ENCODE peak calls at places on chromosomes 5 and 9, in six cellular contexts. S is nephron progenitor cell, F is GM13977, P is PC-3, K is fibroblast of pulmonary artery, E is psoas muscle. Y is an unnamed sample.

GRCh38 chr5:58410441-58410840 is 49.4 kb downstream of the PLK2 start:
- DNase-seq in F (no peak), K (peak), S (no peak), E (no peak), P (peak), Y (peak)

GRCh38 chr9:74025402-74025894 is 471.7 kb upstream of the RORB start:
- DNase-seq in K (peak), S (no peak), F (no peak), P (peak), E (no peak), Y (peak)

GRCh38 chr5:103402861-103403260 is 144.3 kb downstream of the MACIR start:
- DNase-seq in S (no peak), F (no peak), E (no peak), K (no peak), P (peak), Y (peak)

GRCh38 chr9:17052626-17053025 is 82.2 kb upstream of the CNTLN start:
- DNase-seq in E (no peak), P (no peak), K (no peak), F (no peak), S (peak), Y (no peak)

GRCh38 chr5:35884789-35885172 is 28.1 kb downstream of the IL7R start:
- DNase-seq in S (no peak), P (no peak), F (no peak), K (no peak), E (no peak), Y (no peak)

GRCh38 chr9:87390361-87390760 is 107.3 kb upstream of the DAPK1 start:
- DNase-seq in F (no peak), S (no peak), P (no peak), E (no peak), K (no peak), Y (no peak)

GRCh38 chr9:38639577-38639940 is 19.2 kb upstream of the ANKRD18A start:
- DNase-seq in E (no peak), P (no peak), F (no peak), S (no peak), K (no peak), Y (no peak)

GRCh38 chr9:112642126-112642525 is 75.8 kb downstream of the INIP start:
- DNase-seq in K (no peak), S (no peak), F (no peak), E (no peak), P (no peak), Y (no peak)

GRCh38 chr5:122221857-122222256 is 90.2 kb upstream of the SNCAIP start:
- DNase-seq in P (no peak), K (no peak), F (no peak), E (no peak), S (no peak), Y (no peak)

GRCh38 chr5:169695919-169696490 is 58.9 kb downstream of the DOCK2 start:
- DNase-seq in K (peak), S (no peak), P (peak), F (no peak), E (no peak), Y (peak)

GRCh38 chr5:59543826-59544442 is 349.6 kb downstream of the PDE4D start:
- DNase-seq in P (no peak), S (no peak), E (peak), K (peak), F (no peak), Y (no peak)

GRCh38 chr5:54643679-54644078 is 126.1 kb downstream of the SNX18 start:
- DNase-seq in P (peak), E (no peak), F (no peak), K (peak), S (no peak), Y (peak)

GRCh38 chr5:111072949-111073682 is 1.6 kb downstream of the TSLP start:
- DNase-seq in F (no peak), E (peak), S (peak), P (no peak), K (no peak), Y (peak)

GRCh38 chr9:135906291-135907005 is 898 bp downstream of the CAMSAP1 start:
- DNase-seq in F (no peak), S (no peak), K (peak), E (no peak), P (peak), Y (peak)

GRCh38 chr9:13205824-13206223 is 73.7 kb downstream of the MPDZ start:
- DNase-seq in P (no peak), K (peak), E (no peak), F (no peak), S (no peak), Y (peak)

GRCh38 chr9:13443380-13444271 is 164.1 kb upstream of the MPDZ start:
- DNase-seq in E (no peak), S (no peak), K (no peak), F (no peak), P (no peak), Y (no peak)

GRCh38 chr9:122474561-122474960 is 3.2 kb downstream of the OR1J1 start:
- DNase-seq in K (no peak), E (no peak), F (no peak), S (no peak), P (no peak), Y (no peak)

GRCh38 chr5:72245517-72246238 is 74.4 kb downstream of the MRPS27 start:
- DNase-seq in K (no peak), P (no peak), F (no peak), S (no peak), E (no peak), Y (no peak)

GRCh38 chr9:5869315-5870019 is 21.2 kb upstream of the MLANA start:
- DNase-seq in S (no peak), P (peak), K (no peak), E (no peak), F (peak), Y (peak)

GRCh38 chr5:178644826-178645545 is 18.1 kb upstream of the CLK4 start:
- DNase-seq in P (peak), F (no peak), E (no peak), S (no peak), K (peak), Y (peak)

GRCh38 chr5:177494356-177495195 is 2.8 kb downstream of the PDLIM7 start:
- DNase-seq in E (peak), F (peak), K (peak), P (peak), S (peak), Y (peak)
- TF ChIP-seq CTCF in E (no peak), F (no peak), K (peak), P (peak), S (no peak), Y (peak)

GRCh38 chr5:76544268-76544926 is 78.8 kb downstream of the F2RL2 start:
- DNase-seq in S (peak), F (peak), P (peak), E (no peak), K (peak), Y (peak)
- TF ChIP-seq CTCF in S (peak), F (peak), P (peak), E (no peak), K (peak), Y (peak)

GRCh38 chr9:3852545-3852944 is 326.7 kb upstream of the RFX3 start:
- DNase-seq in P (no peak), E (no peak), K (no peak), S (no peak), F (no peak), Y (no peak)

GRCh38 chr9:3850083-3850482 is 324.3 kb upstream of the RFX3 start:
- DNase-seq in K (no peak), P (no peak), E (no peak), S (no peak), F (no peak), Y (no peak)

GRCh38 chr9:3847377-3847776 is 321.6 kb upstream of the RFX3 start:
- DNase-seq in P (no peak), E (no peak), K (no peak), S (no peak), F (no peak), Y (no peak)

GRCh38 chr9:3845549-3845948 is 319.7 kb upstream of the RFX3 start:
- DNase-seq in F (no peak), E (no peak), S (no peak), K (no peak), P (no peak), Y (no peak)

DNA sequence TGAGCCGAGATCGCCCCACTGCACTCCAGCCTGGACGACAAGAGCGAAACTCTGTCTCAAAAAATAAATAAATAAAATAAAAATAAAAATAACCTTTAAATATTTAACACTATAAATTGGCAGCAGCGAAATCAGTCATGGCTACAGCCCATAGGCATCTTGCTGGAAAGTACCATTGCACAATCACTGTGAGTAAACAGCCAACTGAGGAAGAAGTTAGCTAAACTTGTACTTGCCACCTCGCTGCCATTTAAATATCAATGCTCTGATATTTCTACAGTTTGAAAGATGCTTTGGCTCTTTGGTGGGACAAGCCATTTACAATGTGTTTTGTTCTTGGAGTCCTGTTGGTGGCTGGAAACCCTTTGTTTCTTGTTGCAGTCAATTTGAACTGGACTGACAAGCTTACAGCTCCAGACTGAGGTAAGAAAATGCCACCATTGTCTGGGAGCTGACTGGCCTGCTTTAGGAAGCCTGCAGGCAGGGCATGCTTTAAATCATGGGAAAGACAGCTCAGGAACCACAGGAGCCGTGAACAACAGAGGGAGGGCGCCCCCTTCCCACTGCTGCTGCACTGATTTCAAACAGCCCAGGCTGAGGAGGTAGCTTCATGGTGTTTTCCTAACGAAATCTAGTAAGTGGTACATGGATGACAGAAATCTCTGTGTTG is 322.8 kb upstream of the RFX3 start:
- DNase-seq in E (no peak), S (peak), P (peak), F (no peak), K (peak), Y (peak)
- TF ChIP-seq CTCF in E (no peak), S (peak), P (peak), F (peak), K (no peak), Y (no peak)

DNA sequence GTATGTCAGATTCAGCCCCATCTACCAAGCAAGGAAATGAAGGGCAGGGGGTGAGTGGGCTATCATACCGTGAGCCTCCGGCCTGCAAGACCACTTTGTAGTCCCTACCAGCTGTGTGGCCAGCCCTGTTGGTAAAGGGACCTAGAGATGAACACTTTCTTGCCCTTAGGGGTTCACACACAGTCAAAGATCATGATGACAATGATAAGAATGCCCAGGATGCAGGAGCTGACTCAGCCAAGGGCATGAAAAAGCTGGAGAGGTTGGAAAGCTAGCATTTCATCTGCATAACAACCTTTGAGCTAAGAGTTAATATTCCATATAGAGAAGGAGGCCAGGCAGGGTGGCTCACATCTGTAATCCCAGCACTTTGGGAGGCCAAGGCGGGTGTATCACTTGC is 19.2 kb upstream of the FGFR4 start:
- DNase-seq in P (no peak), F (no peak), E (no peak), S (no peak), K (no peak), Y (no peak)
- TF ChIP-seq CTCF in P (no peak), F (no peak), E (no peak), S (no peak), K (no peak), Y (no peak)

DNA sequence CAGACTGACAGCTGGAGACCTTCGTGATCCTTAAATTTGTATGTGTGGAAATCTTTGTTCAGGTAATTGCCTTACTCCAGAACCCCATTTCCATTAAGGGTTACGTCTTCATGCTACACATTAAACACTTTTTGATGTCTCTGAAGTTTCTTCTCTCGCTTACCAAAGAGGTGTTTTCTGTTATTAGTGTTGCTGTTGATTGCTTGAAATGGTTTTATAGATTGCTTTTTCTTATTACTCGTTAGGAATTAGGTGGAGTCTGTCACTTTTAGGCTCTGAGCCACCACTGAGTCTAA is 62.3 kb upstream of the PPARGC1B start:
- DNase-seq in E (no peak), S (no peak), F (no peak), K (no peak), P (no peak), Y (no peak)
- TF ChIP-seq CTCF in E (no peak), S (peak), F (no peak), K (no peak), P (no peak), Y (no peak)

DNA sequence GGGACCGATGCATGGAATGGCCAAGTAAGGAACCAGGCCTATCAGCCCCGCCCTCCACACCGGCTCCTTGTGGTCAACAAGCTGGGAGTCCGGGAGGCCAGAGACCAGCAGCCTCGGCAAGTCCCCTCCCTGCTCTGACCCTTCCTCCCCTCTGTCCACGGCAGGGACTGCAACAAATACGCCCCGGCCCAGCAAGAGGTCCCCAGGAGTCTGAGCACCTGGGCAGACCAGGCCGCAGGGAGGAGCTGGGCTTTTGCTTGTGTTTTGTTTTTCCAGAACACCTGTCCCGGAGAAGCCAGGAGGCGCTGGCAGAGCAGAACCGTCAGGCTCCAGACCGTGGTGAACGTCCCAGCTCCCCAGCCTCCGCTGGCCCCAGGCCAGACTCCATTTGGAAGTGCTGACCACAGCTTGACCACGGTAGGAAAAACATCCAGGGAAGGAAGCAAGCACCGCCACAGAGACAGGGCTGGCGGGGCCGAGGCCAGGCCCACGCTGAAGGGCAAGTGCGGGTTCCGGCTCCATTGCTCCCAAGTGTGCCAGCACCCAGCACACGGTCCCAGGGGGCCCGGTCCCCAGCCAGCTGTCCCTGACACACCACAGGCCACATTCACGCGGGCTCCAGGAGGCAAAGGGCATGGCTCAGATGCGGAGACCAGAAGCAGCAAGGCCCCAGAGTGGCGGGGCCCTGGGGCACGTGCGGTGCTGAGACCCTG is 56.6 kb downstream of the VAV2 start:
- DNase-seq in P (no peak), K (peak), F (no peak), E (peak), S (no peak), Y (no peak)
- TF ChIP-seq CTCF in P (no peak), K (peak), F (no peak), E (no peak), S (no peak), Y (no peak)

GRCh38 chr5:125227333-125228075 is 481.1 kb upstream of the ZNF608 start:
- DNase-seq in E (no peak), K (peak), S (peak), F (no peak), P (peak), Y (peak)
- TF ChIP-seq CTCF in E (peak), K (peak), S (peak), F (peak), P (peak), Y (peak)